ENCODE peak calls at places on chromosomes 12 and 14, in nine cellular contexts. One of them, this sample, is unnamed. For H3K4me1 and H3K27me3, the result is how much of the 10 kb centered on the place peaks cover.

GRCh38 chr12:54173066-54173726 is 15.6 kb downstream of the SMUG1 start:
- DNase-seq in effector memory CD4-positive, alpha-beta T cell: no peak
- DNase-seq in Peyer's patch: peak
- DNase-seq in BE2C: peak
- DNase-seq in adrenal gland: peak
- DNase-seq in neural progenitor cell: peak
- DNase-seq in mesenchymal stem cell: peak
- DNase-seq in cardiac muscle cell: peak
- DNase-seq in stomach: peak
- DNase-seq in this sample: no peak

GRCh38 chr14:92040431-92041040 is 677 bp upstream of the TRIP11 start:
- DNase-seq in neural progenitor cell: no peak
- DNase-seq in Peyer's patch: no peak
- DNase-seq in effector memory CD4-positive, alpha-beta T cell: no peak
- DNase-seq in stomach: peak
- DNase-seq in BE2C: no peak
- DNase-seq in mesenchymal stem cell: peak
- DNase-seq in cardiac muscle cell: peak
- DNase-seq in adrenal gland: no peak
- DNase-seq in this sample: peak

GRCh38 chr12:93573552-93574223 is 1.2 kb downstream of the SOCS2 start:
- DNase-seq in BE2C: no peak
- DNase-seq in mesenchymal stem cell: peak
- DNase-seq in adrenal gland: peak
- DNase-seq in Peyer's patch: no peak
- DNase-seq in stomach: no peak
- DNase-seq in neural progenitor cell: peak
- DNase-seq in effector memory CD4-positive, alpha-beta T cell: no peak
- DNase-seq in cardiac muscle cell: no peak
- DNase-seq in this sample: no peak

GRCh38 chr12:115866909-115867525 is 410.5 kb downstream of the MED13L start:
- DNase-seq in neural progenitor cell: peak
- DNase-seq in stomach: no peak
- DNase-seq in cardiac muscle cell: no peak
- DNase-seq in effector memory CD4-positive, alpha-beta T cell: no peak
- DNase-seq in Peyer's patch: no peak
- DNase-seq in adrenal gland: no peak
- DNase-seq in mesenchymal stem cell: no peak
- DNase-seq in BE2C: no peak
- DNase-seq in this sample: no peak

GRCh38 chr12:26340649-26341048 is 145.3 kb downstream of the SSPN start:
- DNase-seq in stomach: no peak
- DNase-seq in BE2C: no peak
- DNase-seq in mesenchymal stem cell: no peak
- DNase-seq in cardiac muscle cell: peak
- DNase-seq in adrenal gland: peak
- DNase-seq in neural progenitor cell: no peak
- DNase-seq in Peyer's patch: no peak
- DNase-seq in effector memory CD4-positive, alpha-beta T cell: no peak
- DNase-seq in this sample: no peak

GRCh38 chr12:115818973-115819372 is 458.5 kb downstream of the MED13L start:
- DNase-seq in Peyer's patch: no peak
- DNase-seq in cardiac muscle cell: no peak
- DNase-seq in effector memory CD4-positive, alpha-beta T cell: no peak
- DNase-seq in BE2C: no peak
- DNase-seq in adrenal gland: no peak
- DNase-seq in mesenchymal stem cell: no peak
- DNase-seq in stomach: no peak
- DNase-seq in neural progenitor cell: no peak
- DNase-seq in this sample: no peak

GRCh38 chr12:39043425-39043824 is 138.0 kb upstream of the CPNE8 start:
- DNase-seq in cardiac muscle cell: no peak
- DNase-seq in neural progenitor cell: no peak
- DNase-seq in effector memory CD4-positive, alpha-beta T cell: no peak
- DNase-seq in adrenal gland: no peak
- DNase-seq in BE2C: no peak
- DNase-seq in Peyer's patch: no peak
- DNase-seq in mesenchymal stem cell: no peak
- DNase-seq in stomach: no peak
- DNase-seq in this sample: no peak

GRCh38 chr14:68113328-68113930 is 293.9 kb downstream of the RAD51B start:
- DNase-seq in Peyer's patch: no peak
- DNase-seq in mesenchymal stem cell: no peak
- DNase-seq in effector memory CD4-positive, alpha-beta T cell: no peak
- DNase-seq in adrenal gland: no peak
- DNase-seq in cardiac muscle cell: peak
- DNase-seq in BE2C: no peak
- DNase-seq in stomach: no peak
- DNase-seq in neural progenitor cell: no peak
- DNase-seq in this sample: no peak

GRCh38 chr12:113965951-113966797 is at the start of gene RBM19:
- DNase-seq in effector memory CD4-positive, alpha-beta T cell: peak
- DNase-seq in Peyer's patch: peak
- DNase-seq in BE2C: peak
- DNase-seq in neural progenitor cell: peak
- DNase-seq in mesenchymal stem cell: peak
- DNase-seq in adrenal gland: peak
- DNase-seq in stomach: peak
- DNase-seq in cardiac muscle cell: peak
- DNase-seq in this sample: peak

DNA sequence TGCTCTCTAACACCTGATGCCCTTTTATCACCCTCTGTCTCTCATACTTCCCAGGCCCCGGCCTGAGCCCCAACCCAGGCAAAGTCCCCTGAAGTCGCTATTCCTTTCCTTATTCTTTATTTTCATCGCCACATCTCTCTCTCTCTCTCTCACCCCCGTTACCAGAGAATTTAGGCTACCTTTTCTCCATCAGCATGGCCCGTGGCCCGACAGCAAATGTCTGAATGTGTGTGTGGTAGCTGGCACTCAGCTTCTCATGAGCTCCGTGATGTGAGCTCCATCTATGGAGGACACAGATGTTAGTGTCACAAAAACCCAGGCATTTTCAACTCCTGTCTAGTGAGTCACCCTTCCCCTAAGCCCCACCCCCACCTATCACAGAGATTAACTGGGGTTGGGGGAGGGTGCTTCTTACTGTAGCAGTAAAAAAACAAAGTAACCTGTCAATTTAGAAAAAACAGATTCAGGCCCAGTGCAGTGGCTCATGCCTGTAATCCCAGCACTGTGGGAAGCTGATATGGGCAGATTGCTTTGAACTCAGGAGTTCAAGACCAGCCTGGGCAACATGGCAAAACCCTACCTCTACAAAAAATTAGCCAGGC is 53.8 kb downstream of the VCPKMT start:
- DNase-seq in BE2C: peak
- DNase-seq in stomach: peak
- DNase-seq in Peyer's patch: peak
- DNase-seq in neural progenitor cell: no peak
- DNase-seq in cardiac muscle cell: peak
- DNase-seq in mesenchymal stem cell: peak
- DNase-seq in effector memory CD4-positive, alpha-beta T cell: peak
- DNase-seq in adrenal gland: peak
- DNase-seq in this sample: peak
- H3K4me1 ChIP-seq in BE2C: under half
- H3K4me1 ChIP-seq in stomach: under half
- H3K4me1 ChIP-seq in Peyer's patch: under half
- H3K4me1 ChIP-seq in neural progenitor cell: under half
- H3K4me1 ChIP-seq in cardiac muscle cell: under half
- H3K4me1 ChIP-seq in mesenchymal stem cell: under half
- H3K4me1 ChIP-seq in effector memory CD4-positive, alpha-beta T cell: half or more
- H3K4me1 ChIP-seq in adrenal gland: under half
- H3K4me1 ChIP-seq in this sample: half or more

DNA sequence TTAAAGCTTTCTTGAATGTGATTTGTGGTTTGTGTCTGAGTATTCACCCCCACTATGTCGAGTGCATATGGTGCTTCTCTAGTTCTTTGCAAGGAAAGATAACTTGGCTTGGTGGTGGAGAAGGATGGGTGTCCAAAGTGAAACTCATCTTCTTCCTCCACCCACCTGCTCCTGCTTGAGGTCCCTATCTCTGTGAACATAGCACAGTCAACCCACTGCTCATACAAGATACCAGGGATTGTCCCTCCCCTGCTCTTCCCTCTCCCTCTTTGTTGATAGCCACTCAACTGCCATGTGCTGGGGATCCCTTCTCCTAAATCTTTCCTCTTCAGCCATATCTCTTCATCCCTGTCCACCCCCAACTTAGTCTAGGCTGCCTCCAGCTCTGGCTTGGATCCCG is 176.5 kb downstream of the ASCL4 start:
- DNase-seq in effector memory CD4-positive, alpha-beta T cell: no peak
- DNase-seq in mesenchymal stem cell: no peak
- DNase-seq in stomach: no peak
- DNase-seq in BE2C: no peak
- DNase-seq in cardiac muscle cell: no peak
- DNase-seq in neural progenitor cell: no peak
- DNase-seq in adrenal gland: no peak
- DNase-seq in Peyer's patch: no peak
- DNase-seq in this sample: no peak
- H3K27me3 ChIP-seq in effector memory CD4-positive, alpha-beta T cell: under half
- H3K27me3 ChIP-seq in mesenchymal stem cell: under half
- H3K27me3 ChIP-seq in stomach: under half
- H3K27me3 ChIP-seq in BE2C: under half
- H3K27me3 ChIP-seq in cardiac muscle cell: under half
- H3K27me3 ChIP-seq in neural progenitor cell: under half
- H3K27me3 ChIP-seq in adrenal gland: under half
- H3K27me3 ChIP-seq in Peyer's patch: under half
- H3K27me3 ChIP-seq in this sample: under half

GRCh38 chr14:90717916-90718315 is 98.3 kb downstream of the TTC7B start:
- DNase-seq in adrenal gland: no peak
- DNase-seq in stomach: no peak
- DNase-seq in effector memory CD4-positive, alpha-beta T cell: no peak
- DNase-seq in cardiac muscle cell: peak
- DNase-seq in BE2C: no peak
- DNase-seq in Peyer's patch: no peak
- DNase-seq in neural progenitor cell: no peak
- DNase-seq in mesenchymal stem cell: peak
- DNase-seq in this sample: no peak

GRCh38 chr14:90720832-90721231 is 95.4 kb downstream of the TTC7B start:
- DNase-seq in neural progenitor cell: no peak
- DNase-seq in effector memory CD4-positive, alpha-beta T cell: no peak
- DNase-seq in cardiac muscle cell: no peak
- DNase-seq in stomach: no peak
- DNase-seq in BE2C: no peak
- DNase-seq in adrenal gland: no peak
- DNase-seq in mesenchymal stem cell: peak
- DNase-seq in Peyer's patch: no peak
- DNase-seq in this sample: no peak

GRCh38 chr14:90720336-90720735 is 95.9 kb downstream of the TTC7B start:
- DNase-seq in Peyer's patch: peak
- DNase-seq in cardiac muscle cell: peak
- DNase-seq in stomach: no peak
- DNase-seq in neural progenitor cell: no peak
- DNase-seq in adrenal gland: no peak
- DNase-seq in BE2C: peak
- DNase-seq in effector memory CD4-positive, alpha-beta T cell: no peak
- DNase-seq in mesenchymal stem cell: peak
- DNase-seq in this sample: no peak

GRCh38 chr14:90722590-90722989 is 93.6 kb downstream of the TTC7B start:
- DNase-seq in mesenchymal stem cell: no peak
- DNase-seq in cardiac muscle cell: no peak
- DNase-seq in stomach: no peak
- DNase-seq in neural progenitor cell: no peak
- DNase-seq in BE2C: no peak
- DNase-seq in Peyer's patch: no peak
- DNase-seq in effector memory CD4-positive, alpha-beta T cell: no peak
- DNase-seq in adrenal gland: no peak
- DNase-seq in this sample: no peak

DNA sequence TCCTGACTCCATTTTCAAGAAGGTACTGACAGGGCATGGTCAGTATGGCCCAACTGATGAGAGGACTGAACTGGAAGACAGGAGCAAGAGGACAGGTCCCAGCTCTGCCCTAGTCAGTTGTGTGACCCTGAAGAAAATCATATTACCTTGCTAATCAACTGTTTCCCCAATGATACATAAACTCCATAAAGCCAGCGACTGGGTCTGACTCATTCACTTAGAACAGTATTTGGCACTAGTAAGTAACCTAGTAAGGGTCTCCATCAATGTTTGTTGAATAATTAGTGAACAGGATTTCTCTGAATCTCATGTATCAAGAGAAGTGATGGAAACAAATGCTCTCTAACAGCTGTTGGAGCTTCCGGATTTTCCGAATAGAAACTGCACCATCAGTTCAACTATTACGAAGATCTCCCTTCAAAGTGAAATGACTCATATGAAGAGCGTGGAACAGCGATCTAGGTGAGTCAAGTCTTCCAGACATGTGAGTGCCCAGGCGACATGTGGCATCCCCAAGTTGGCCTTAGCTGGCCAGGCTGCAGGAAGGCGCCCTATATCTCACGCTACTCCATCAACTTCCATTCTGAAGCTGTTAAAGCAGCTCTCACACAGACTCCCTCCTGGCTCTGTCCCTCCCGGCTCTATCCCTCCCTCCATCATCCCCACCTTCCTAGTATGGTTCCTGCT is 94.5 kb downstream of the TTC7B start:
- DNase-seq in BE2C: no peak
- DNase-seq in neural progenitor cell: no peak
- DNase-seq in stomach: no peak
- DNase-seq in effector memory CD4-positive, alpha-beta T cell: no peak
- DNase-seq in Peyer's patch: no peak
- DNase-seq in adrenal gland: no peak
- DNase-seq in mesenchymal stem cell: peak
- DNase-seq in cardiac muscle cell: no peak
- DNase-seq in this sample: no peak
- H3K4me3 ChIP-seq in BE2C: no peak
- H3K4me3 ChIP-seq in neural progenitor cell: no peak
- H3K4me3 ChIP-seq in stomach: no peak
- H3K4me3 ChIP-seq in effector memory CD4-positive, alpha-beta T cell: no peak
- H3K4me3 ChIP-seq in Peyer's patch: no peak
- H3K4me3 ChIP-seq in adrenal gland: no peak
- H3K4me3 ChIP-seq in mesenchymal stem cell: no peak
- H3K4me3 ChIP-seq in cardiac muscle cell: no peak
- H3K4me3 ChIP-seq in this sample: no peak

GRCh38 chr14:75249958-75250336 is 28.7 kb upstream of the FOS start:
- DNase-seq in neural progenitor cell: no peak
- DNase-seq in Peyer's patch: no peak
- DNase-seq in effector memory CD4-positive, alpha-beta T cell: no peak
- DNase-seq in mesenchymal stem cell: no peak
- DNase-seq in cardiac muscle cell: no peak
- DNase-seq in stomach: no peak
- DNase-seq in adrenal gland: no peak
- DNase-seq in BE2C: no peak
- DNase-seq in this sample: no peak

GRCh38 chr14:75247286-75247922 is 31.2 kb upstream of the FOS start:
- DNase-seq in adrenal gland: no peak
- DNase-seq in cardiac muscle cell: no peak
- DNase-seq in stomach: no peak
- DNase-seq in mesenchymal stem cell: no peak
- DNase-seq in BE2C: no peak
- DNase-seq in Peyer's patch: peak
- DNase-seq in effector memory CD4-positive, alpha-beta T cell: peak
- DNase-seq in neural progenitor cell: no peak
- DNase-seq in this sample: peak

GRCh38 chr14:75250800-75251199 is 27.8 kb upstream of the FOS start:
- DNase-seq in mesenchymal stem cell: no peak
- DNase-seq in Peyer's patch: no peak
- DNase-seq in cardiac muscle cell: no peak
- DNase-seq in effector memory CD4-positive, alpha-beta T cell: no peak
- DNase-seq in adrenal gland: no peak
- DNase-seq in stomach: no peak
- DNase-seq in neural progenitor cell: no peak
- DNase-seq in BE2C: no peak
- DNase-seq in this sample: no peak

GRCh38 chr14:75247939-75248338 is 30.7 kb upstream of the FOS start:
- DNase-seq in cardiac muscle cell: no peak
- DNase-seq in Peyer's patch: no peak
- DNase-seq in BE2C: no peak
- DNase-seq in effector memory CD4-positive, alpha-beta T cell: no peak
- DNase-seq in neural progenitor cell: no peak
- DNase-seq in mesenchymal stem cell: no peak
- DNase-seq in adrenal gland: no peak
- DNase-seq in stomach: no peak
- DNase-seq in this sample: no peak

GRCh38 chr14:75249251-75249957 is 29.2 kb upstream of the FOS start:
- DNase-seq in cardiac muscle cell: no peak
- DNase-seq in effector memory CD4-positive, alpha-beta T cell: peak
- DNase-seq in neural progenitor cell: peak
- DNase-seq in mesenchymal stem cell: no peak
- DNase-seq in BE2C: no peak
- DNase-seq in adrenal gland: no peak
- DNase-seq in stomach: peak
- DNase-seq in Peyer's patch: peak
- DNase-seq in this sample: peak
- H3K4me1 ChIP-seq in cardiac muscle cell: under half
- H3K4me1 ChIP-seq in effector memory CD4-positive, alpha-beta T cell: half or more
- H3K4me1 ChIP-seq in neural progenitor cell: under half
- H3K4me1 ChIP-seq in mesenchymal stem cell: under half
- H3K4me1 ChIP-seq in BE2C: under half
- H3K4me1 ChIP-seq in adrenal gland: under half
- H3K4me1 ChIP-seq in stomach: under half
- H3K4me1 ChIP-seq in Peyer's patch: under half
- H3K4me1 ChIP-seq in this sample: half or more